ENCODE peak calls at places on chromosomes 12 and 14, in six cellular contexts. J is astrocyte of the cerebellum; H is AG10803; R is HFF-Myc; N is CD8-positive, alpha-beta T cell; L is psoas muscle. D is an unnamed sample.
A peak's percentile ranks its signal among the peaks of the same experiment; 100 is the strongest.

GRCh38 chr12:79690606-79691298 is at the start of gene PAWR:
- DNase-seq in R (no peak), H (peak; percentile 63), N (peak; percentile 49), J (peak; percentile 41), L (peak; percentile 57), D (no peak)

GRCh38 chr12:53102883-53103807 is at the start of gene SOAT2:
- DNase-seq in R (no peak), J (no peak), H (no peak), N (peak; percentile 74), L (no peak), D (no peak)

GRCh38 chr12:112900298-112901145 is 6.2 kb upstream of the OAS1 start:
- DNase-seq in N (no peak), J (no peak), R (peak; percentile 15), H (peak; percentile 42), L (no peak), D (no peak)

GRCh38 chr12:91944637-91945036 is 201.0 kb downstream of the BTG1 start:
- DNase-seq in H (no peak), J (no peak), R (no peak), L (no peak), N (no peak), D (no peak)

GRCh38 chr14:78340250-78340649 is 170.1 kb downstream of the NRXN3 start:
- DNase-seq in L (no peak), R (no peak), N (no peak), H (no peak), J (no peak), D (no peak)

GRCh38 chr12:86727151-86727550 is 471.0 kb upstream of the MGAT4C start:
- DNase-seq in J (peak; percentile 28), N (no peak), R (no peak), L (no peak), H (peak; percentile 8), D (no peak)

GRCh38 chr12:11067514-11067913 is 5.4 kb upstream of the TAS2R46 start:
- DNase-seq in N (no peak), H (peak; percentile 39), J (peak; percentile 6), R (peak; percentile 20), L (no peak), D (peak; percentile 16)

GRCh38 chr12:47032644-47033043 is 46.8 kb upstream of the PCED1B start:
- DNase-seq in N (no peak), H (peak; percentile 76), R (no peak), J (peak; percentile 57), L (no peak), D (peak; percentile 48)

GRCh38 chr14:52272375-52272774 is 4.9 kb downstream of the PTGDR start:
- DNase-seq in R (no peak), J (no peak), N (no peak), L (no peak), H (peak; percentile 11), D (no peak)

GRCh38 chr12:3752096-3752709 is 706 bp downstream of the CRACR2A start:
- DNase-seq in L (peak; percentile 77), J (no peak), N (peak; percentile 81), H (peak; percentile 52), R (no peak), D (no peak)

GRCh38 chr12:48001426-48002178 is 2.7 kb downstream of the COL2A1 start:
- DNase-seq in H (peak; percentile 16), J (no peak), L (no peak), N (no peak), R (no peak), D (no peak)

GRCh38 chr12:62435337-62436163 is 31.1 kb upstream of the MON2 start:
- DNase-seq in J (peak; percentile 49), R (peak; percentile 30), H (peak; percentile 62), N (peak; percentile 60), L (peak; percentile 52), D (peak; percentile 22)

GRCh38 chr12:26648999-26649398 is 184.0 kb downstream of the ITPR2 start:
- DNase-seq in J (no peak), L (no peak), N (no peak), R (no peak), H (no peak), D (no peak)

GRCh38 chr12:2187195-2187963 is 134.6 kb downstream of the CACNA1C start:
- DNase-seq in N (no peak), R (no peak), H (no peak), J (no peak), L (no peak), D (no peak)
- TF ChIP-seq CTCF in N (no peak), R (no peak), H (no peak), J (no peak), L (no peak), D (no peak)

DNA sequence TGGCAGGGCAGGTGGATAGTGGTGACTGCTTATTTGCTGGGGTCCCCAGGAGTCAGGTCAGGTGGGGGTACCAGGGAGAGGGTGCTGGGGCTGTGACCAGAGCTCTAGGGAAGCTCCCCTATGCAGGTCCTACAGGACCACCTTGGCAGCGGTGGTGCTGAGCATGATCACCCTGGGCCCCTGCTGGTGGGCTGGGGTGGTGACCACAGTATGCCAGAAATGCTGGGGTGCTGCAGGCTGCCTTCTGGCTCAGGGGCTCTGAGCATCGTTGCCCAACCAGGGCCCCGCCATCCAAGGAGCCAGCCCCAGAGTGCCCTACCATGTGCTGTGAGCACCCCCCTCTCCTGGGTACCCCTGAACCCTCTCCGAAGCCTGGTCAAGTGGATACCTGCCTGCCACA is 17.5 kb upstream of the NUDT14 start:
- DNase-seq in R (no peak), N (no peak), L (no peak), J (no peak), H (no peak), D (no peak)
- TF ChIP-seq CTCF in R (no peak), N (no peak), L (no peak), J (peak; percentile 5), H (no peak), D (no peak)

GRCh38 chr14:21748869-21749303 is 75.3 kb upstream of the OR4E1 start:
- DNase-seq in R (no peak), N (peak; percentile 61), J (peak; percentile 9), L (no peak), H (peak; percentile 6), D (no peak)
- TF ChIP-seq CTCF in R (peak; percentile 50), N (peak; percentile 75), J (peak; percentile 74), L (no peak), H (peak; percentile 44), D (peak; percentile 27)

GRCh38 chr12:29270001-29270400 is 111.0 kb downstream of the ERGIC2 start:
- DNase-seq in J (no peak), H (no peak), R (no peak), L (no peak), N (no peak), D (no peak)

GRCh38 chr12:29270446-29270845 is 110.5 kb downstream of the ERGIC2 start:
- DNase-seq in R (no peak), H (no peak), J (no peak), N (no peak), L (no peak), D (no peak)

GRCh38 chr12:29275834-29276233 is 105.1 kb downstream of the ERGIC2 start:
- DNase-seq in N (no peak), R (no peak), L (no peak), J (no peak), H (no peak), D (no peak)

GRCh38 chr12:29278673-29279420 is 102.1 kb downstream of the ERGIC2 start:
- DNase-seq in L (no peak), H (peak; percentile 48), R (no peak), N (no peak), J (no peak), D (peak; percentile 24)

GRCh38 chr12:29273178-29273843 is 107.7 kb downstream of the ERGIC2 start:
- DNase-seq in J (no peak), L (no peak), R (no peak), N (no peak), H (no peak), D (no peak)
- TF ChIP-seq CTCF in J (no peak), L (no peak), R (no peak), N (no peak), H (no peak), D (no peak)

DNA sequence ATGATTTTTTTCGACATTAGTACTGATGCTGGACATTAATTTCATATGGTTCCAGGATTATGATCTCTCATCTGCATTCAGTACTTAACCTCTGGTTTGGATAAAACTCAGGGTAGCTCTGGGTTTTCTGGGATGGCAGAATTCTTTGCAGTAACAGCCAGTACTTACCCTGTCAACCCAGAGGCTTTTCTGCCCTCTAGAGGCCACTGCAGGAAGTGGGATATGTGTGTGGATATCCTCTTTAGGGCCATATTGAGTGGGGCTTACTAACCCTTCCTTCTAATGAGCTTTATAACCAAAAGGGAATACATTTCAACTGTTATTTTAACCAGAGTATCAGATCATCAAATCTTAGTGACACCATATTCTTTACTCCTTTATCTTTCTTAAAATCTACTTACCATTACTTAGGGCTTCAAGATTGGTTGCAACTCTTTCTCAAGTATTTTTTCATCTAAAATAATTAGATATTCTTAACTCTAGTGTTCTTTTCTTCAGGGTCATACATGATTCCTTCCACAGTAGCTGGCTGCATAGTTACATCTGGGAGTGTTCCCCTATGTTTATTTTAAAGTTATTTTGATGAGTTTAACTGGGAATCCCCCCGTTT is 488.0 kb upstream of the STXBP6 start:
- DNase-seq in J (no peak), R (no peak), H (no peak), L (no peak), N (no peak), D (no peak)
- TF ChIP-seq CTCF in J (peak; percentile 29), R (peak; percentile 41), H (peak; percentile 18), L (no peak), N (no peak), D (no peak)

GRCh38 chr12:93008044-93008778 is 79.1 kb upstream of the EEA1 start:
- DNase-seq in H (no peak), N (no peak), J (no peak), R (no peak), L (no peak), D (no peak)
- TF ChIP-seq CTCF in H (no peak), N (no peak), J (no peak), R (no peak), L (no peak), D (no peak)

DNA sequence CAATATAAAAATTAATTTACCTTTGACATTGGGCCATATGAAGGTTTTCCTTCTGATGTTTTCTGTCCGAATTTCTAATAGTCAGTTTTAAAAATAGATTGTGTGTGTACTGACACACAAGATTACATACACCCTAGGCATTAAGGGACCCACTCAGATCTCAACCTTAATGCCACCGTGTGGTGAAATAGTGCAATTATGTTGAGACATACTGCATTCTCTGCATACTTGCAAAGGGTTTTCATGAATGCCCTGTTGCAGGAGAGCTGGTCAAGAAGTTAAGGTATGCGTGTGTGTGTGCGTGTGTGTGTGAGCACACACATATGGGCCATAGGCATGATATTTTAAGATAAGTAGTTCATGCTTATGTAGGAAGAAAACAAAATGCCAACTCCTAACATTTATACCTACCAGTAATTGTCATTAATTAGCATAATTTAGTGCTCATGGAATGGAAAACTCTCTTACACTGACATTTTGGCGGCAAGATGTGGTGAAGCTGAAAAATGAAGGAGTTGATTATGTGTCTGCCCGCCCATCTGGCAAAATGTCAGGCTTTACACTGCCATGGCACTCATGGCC is 58.8 kb downstream of the PIK3C2G start:
- DNase-seq in H (peak; percentile 91), J (peak; percentile 56), R (peak; percentile 30), L (no peak), N (no peak), D (peak; percentile 23)
- TF ChIP-seq CTCF in H (peak; percentile 60), J (peak; percentile 59), R (peak; percentile 50), L (no peak), N (no peak), D (peak; percentile 35)

D was measured in AG09319.